ENCODE peak calls at places on chromosomes 1 and 21, in ten cellular contexts. Y is endodermal cell; U is left ventricle myocardium inferior; J is endothelial cell; Q is fibroblast of lung; R is CD4-positive, alpha-beta T cell; A is AG09309; F is AG09319; M is GM10248; C is right atrium auricular region. X is an unnamed sample.
A peak's percentile ranks its signal among the peaks of the same experiment; 100 is the strongest.

GRCh38 chr1:45370575-45370974 is 30.3 kb upstream of the MUTYH start:
- DNase-seq in U (no peak), R (no peak), C (no peak), J (no peak), Y (no peak), Q (no peak), A (no peak), F (no peak), M (peak; percentile 38), X (no peak)

GRCh38 chr1:86704972-86705632 is 726 bp downstream of the SH3GLB1 start:
- DNase-seq in U (peak; percentile 70), M (peak; percentile 39), Y (no peak), F (peak; percentile 16), R (peak; percentile 22), J (peak; percentile 63), A (no peak), C (peak; percentile 68), Q (peak; percentile 75), X (no peak)

GRCh38 chr1:220950576-220950975 is 71.3 kb downstream of the HLX start:
- DNase-seq in J (no peak), Q (peak; percentile 19), C (no peak), A (no peak), U (no peak), R (no peak), F (no peak), Y (no peak), M (no peak), X (no peak)

GRCh38 chr21:16492892-16493291 is 763.1 kb downstream of the USP25 start:
- DNase-seq in C (no peak), Y (no peak), R (no peak), A (no peak), M (no peak), F (no peak), Q (no peak), J (no peak), U (no peak), X (no peak)

GRCh38 chr1:95854457-95854856 is 620.4 kb downstream of the RWDD3 start:
- DNase-seq in U (no peak), F (no peak), M (no peak), Q (no peak), C (no peak), A (no peak), R (no peak), Y (no peak), J (no peak), X (no peak)

GRCh38 chr1:186195377-186195931 is 179.6 kb downstream of the TPR start:
- DNase-seq in M (no peak), Q (no peak), F (no peak), J (no peak), A (no peak), C (no peak), U (no peak), R (no peak), Y (no peak), X (no peak)

GRCh38 chr1:180194546-180195207 is 35.4 kb upstream of the LHX4 start:
- DNase-seq in U (no peak), A (no peak), R (no peak), F (no peak), Q (no peak), J (no peak), Y (no peak), M (no peak), C (no peak), X (no peak)

GRCh38 chr1:239977414-239977813 is 114.3 kb upstream of the FMN2 start:
- DNase-seq in U (no peak), R (no peak), Q (no peak), C (no peak), A (no peak), M (no peak), F (no peak), Y (no peak), J (no peak), X (no peak)

GRCh38 chr1:235074335-235075120 is 54.1 kb downstream of the TOMM20 start:
- DNase-seq in J (peak; percentile 18), U (peak; percentile 45), F (peak; percentile 59), Q (peak; percentile 54), R (no peak), C (no peak), A (peak; percentile 75), Y (no peak), M (peak; percentile 69), X (no peak)

DNA sequence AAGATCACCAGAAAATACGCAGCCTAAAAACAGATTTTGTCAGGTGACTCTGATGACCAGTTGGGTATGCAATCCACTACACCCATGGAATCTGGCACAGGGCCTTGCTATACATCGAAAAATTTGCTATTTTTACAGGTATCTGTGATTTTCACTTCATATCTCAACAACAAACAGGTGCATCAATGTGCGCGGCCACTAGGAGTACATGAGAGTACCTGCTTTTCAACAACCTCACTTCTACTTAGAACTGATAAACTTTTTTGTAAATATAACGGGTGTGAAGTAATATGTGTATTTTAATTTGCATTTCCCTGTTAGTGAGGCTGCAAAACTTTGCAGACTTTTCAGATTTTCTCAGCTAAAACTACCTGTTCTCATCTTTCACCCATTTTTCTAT is 80.8 kb downstream of the SLC45A1 start:
- DNase-seq in J (no peak), Y (no peak), R (no peak), F (no peak), Q (no peak), C (no peak), M (no peak), A (no peak), U (no peak), X (no peak)
- TF ChIP-seq CTCF in J (peak; percentile 55), Y (peak; percentile 67), R (no peak), F (no peak), Q (peak; percentile 8), C (no peak), M (no peak), A (peak; percentile 3), U (peak; percentile 34), X (no peak)

DNA sequence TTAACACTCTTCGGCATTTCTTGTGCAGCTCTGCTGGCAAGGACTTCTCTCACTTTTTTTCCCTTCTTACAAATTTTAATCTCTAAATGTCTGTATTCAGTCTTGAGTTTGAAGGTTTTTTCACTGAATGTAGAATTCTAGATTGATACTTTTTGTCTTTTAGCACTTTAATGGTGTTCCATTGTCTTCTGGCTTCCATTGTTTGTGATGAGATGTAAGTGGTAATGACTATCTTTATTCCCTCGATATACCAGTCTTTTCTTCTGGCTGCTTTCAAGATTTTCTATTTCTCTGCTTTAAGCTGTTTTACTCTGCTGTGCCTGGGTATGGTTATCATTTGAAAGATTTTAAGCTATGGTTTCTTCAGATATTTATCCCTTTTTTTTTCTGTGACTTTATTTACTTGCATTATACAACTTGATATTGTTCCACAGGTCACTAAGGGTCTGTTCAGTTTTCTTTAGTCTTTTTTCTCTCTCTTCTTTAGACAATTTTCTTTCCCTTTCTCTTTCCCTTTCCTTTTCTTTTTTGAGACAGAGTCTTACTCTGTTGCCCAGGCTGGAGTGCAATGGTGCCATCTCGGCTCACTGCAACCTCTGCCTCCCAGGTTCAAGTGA is 35.8 kb downstream of the DYRK1A start:
- DNase-seq in C (no peak), Y (no peak), Q (no peak), J (no peak), M (no peak), U (no peak), F (no peak), A (no peak), R (no peak), X (no peak)
- TF ChIP-seq CTCF in C (no peak), Y (no peak), Q (no peak), J (no peak), M (no peak), U (no peak), F (no peak), A (no peak), R (no peak), X (no peak)

GRCh38 chr1:156747737-156748669 is 3.5 kb downstream of the HDGF start:
- DNase-seq in C (no peak), R (no peak), F (no peak), Q (no peak), A (no peak), J (no peak), U (no peak), Y (peak; percentile 65), M (no peak), X (no peak)

GRCh38 chr1:156744786-156745419 is 4.0 kb upstream of the MRPL24 start:
- DNase-seq in Y (no peak), M (no peak), A (no peak), J (no peak), R (no peak), F (no peak), C (no peak), Q (no peak), U (no peak), X (no peak)

GRCh38 chr1:156748670-156749428 is 2.6 kb downstream of the HDGF start:
- DNase-seq in F (no peak), U (peak; percentile 55), J (no peak), R (no peak), Q (peak; percentile 70), C (peak; percentile 83), Y (peak; percentile 58), A (no peak), M (no peak), X (no peak)

GRCh38 chr1:156746381-156746715 is 5.1 kb downstream of the HDGF start:
- DNase-seq in U (no peak), A (no peak), Y (no peak), R (no peak), F (no peak), Q (no peak), M (no peak), C (no peak), J (no peak), X (no peak)

GRCh38 chr1:156746716-156747631 is 4.5 kb downstream of the HDGF start:
- DNase-seq in F (peak; percentile 93), Y (peak; percentile 99), U (peak; percentile 93), J (peak; percentile 91), R (peak; percentile 42), A (peak; percentile 78), M (peak; percentile 62), Q (peak; percentile 95), C (peak; percentile 97), X (peak; percentile 90)
- TF ChIP-seq CTCF in F (peak; percentile 16), Y (peak; percentile 62), U (peak; percentile 34), J (no peak), R (no peak), A (peak; percentile 19), M (no peak), Q (no peak), C (no peak), X (no peak)

GRCh38 chr1:168031627-168032026 is 94.8 kb upstream of the MPC2 start:
- DNase-seq in C (no peak), U (no peak), J (no peak), F (no peak), R (no peak), M (no peak), Q (no peak), A (no peak), Y (no peak), X (no peak)

GRCh38 chr1:168032048-168032447 is 95.2 kb upstream of the MPC2 start:
- DNase-seq in J (no peak), Q (no peak), R (no peak), Y (no peak), U (no peak), C (no peak), F (no peak), M (peak; percentile 28), A (no peak), X (no peak)

GRCh38 chr1:168035345-168035744 is 98.5 kb upstream of the MPC2 start:
- DNase-seq in M (no peak), A (no peak), J (no peak), U (no peak), Y (no peak), Q (no peak), C (no peak), F (no peak), R (no peak), X (no peak)
- TF ChIP-seq CTCF in M (no peak), A (no peak), J (no peak), U (no peak), Y (no peak), Q (no peak), C (no peak), F (no peak), R (no peak), X (no peak)

GRCh38 chr1:54081306-54082270 is 28.2 kb downstream of the TCEANC2 start:
- DNase-seq in F (peak; percentile 5), Y (peak; percentile 97), A (no peak), U (peak; percentile 36), M (peak; percentile 66), J (peak; percentile 79), C (no peak), R (peak; percentile 47), Q (peak; percentile 66), X (peak; percentile 39)
- TF ChIP-seq CTCF in F (peak; percentile 71), Y (peak; percentile 96), A (peak; percentile 85), U (peak; percentile 64), M (peak; percentile 65), J (peak; percentile 93), C (peak; percentile 29), R (peak; percentile 63), Q (peak; percentile 87), X (no peak)